ENCODE peak calls at places on chromosomes 3 and 15, in seven cellular contexts. One of them, this sample, is unnamed.

GRCh38 chr3:131107637-131108433 is 81.2 kb downstream of the NEK11 start:
- DNase-seq in iris pigment epithelial cell: peak
- DNase-seq in nephron progenitor cell: no peak
- DNase-seq in activated T-cell treated with anti-CD3 and anti-CD28 coated beads for 1 hour: no peak
- DNase-seq in NCI-H748 treated with DMSO at 0.1 percent for 48 hours: peak
- DNase-seq in retina: no peak
- DNase-seq in iPS-NIHi11: no peak
- DNase-seq in this sample: no peak

GRCh38 chr3:188486126-188486525 is 332.2 kb downstream of the LPP start:
- DNase-seq in iris pigment epithelial cell: peak
- DNase-seq in nephron progenitor cell: no peak
- DNase-seq in activated T-cell treated with anti-CD3 and anti-CD28 coated beads for 1 hour: no peak
- DNase-seq in NCI-H748 treated with DMSO at 0.1 percent for 48 hours: no peak
- DNase-seq in retina: no peak
- DNase-seq in iPS-NIHi11: no peak
- DNase-seq in this sample: no peak

GRCh38 chr15:77527164-77527778 is 105.4 kb downstream of the LINGO1 start:
- DNase-seq in iris pigment epithelial cell: peak
- DNase-seq in nephron progenitor cell: peak
- DNase-seq in activated T-cell treated with anti-CD3 and anti-CD28 coated beads for 1 hour: no peak
- DNase-seq in NCI-H748 treated with DMSO at 0.1 percent for 48 hours: no peak
- DNase-seq in retina: peak
- DNase-seq in iPS-NIHi11: peak
- DNase-seq in this sample: peak

GRCh38 chr15:58934521-58934920 is 1.0 kb upstream of the SLTM start:
- DNase-seq in iris pigment epithelial cell: no peak
- DNase-seq in nephron progenitor cell: no peak
- DNase-seq in activated T-cell treated with anti-CD3 and anti-CD28 coated beads for 1 hour: no peak
- DNase-seq in NCI-H748 treated with DMSO at 0.1 percent for 48 hours: no peak
- DNase-seq in retina: peak
- DNase-seq in iPS-NIHi11: no peak
- DNase-seq in this sample: no peak

GRCh38 chr15:52819253-52819652 is 29.1 kb upstream of the ONECUT1 start:
- DNase-seq in iris pigment epithelial cell: no peak
- DNase-seq in nephron progenitor cell: no peak
- DNase-seq in activated T-cell treated with anti-CD3 and anti-CD28 coated beads for 1 hour: no peak
- DNase-seq in NCI-H748 treated with DMSO at 0.1 percent for 48 hours: no peak
- DNase-seq in retina: no peak
- DNase-seq in iPS-NIHi11: no peak
- DNase-seq in this sample: no peak

GRCh38 chr15:79436037-79436780 is 4.1 kb downstream of the MINAR1 start:
- DNase-seq in iris pigment epithelial cell: no peak
- DNase-seq in nephron progenitor cell: no peak
- DNase-seq in activated T-cell treated with anti-CD3 and anti-CD28 coated beads for 1 hour: no peak
- DNase-seq in NCI-H748 treated with DMSO at 0.1 percent for 48 hours: no peak
- DNase-seq in retina: no peak
- DNase-seq in iPS-NIHi11: no peak
- DNase-seq in this sample: no peak

GRCh38 chr3:56795807-56796185 is 6.0 kb downstream of the ARHGEF3 start:
- DNase-seq in iris pigment epithelial cell: no peak
- DNase-seq in nephron progenitor cell: no peak
- DNase-seq in activated T-cell treated with anti-CD3 and anti-CD28 coated beads for 1 hour: no peak
- DNase-seq in NCI-H748 treated with DMSO at 0.1 percent for 48 hours: peak
- DNase-seq in retina: no peak
- DNase-seq in iPS-NIHi11: no peak
- DNase-seq in this sample: no peak

GRCh38 chr3:60841355-60841754 is 409.9 kb downstream of the FHIT start:
- DNase-seq in iris pigment epithelial cell: peak
- DNase-seq in nephron progenitor cell: no peak
- DNase-seq in activated T-cell treated with anti-CD3 and anti-CD28 coated beads for 1 hour: no peak
- DNase-seq in NCI-H748 treated with DMSO at 0.1 percent for 48 hours: no peak
- DNase-seq in retina: no peak
- DNase-seq in iPS-NIHi11: no peak
- DNase-seq in this sample: no peak

GRCh38 chr15:96093063-96093462 is 237.4 kb upstream of the NR2F2 start:
- DNase-seq in iris pigment epithelial cell: peak
- DNase-seq in nephron progenitor cell: no peak
- DNase-seq in activated T-cell treated with anti-CD3 and anti-CD28 coated beads for 1 hour: no peak
- DNase-seq in NCI-H748 treated with DMSO at 0.1 percent for 48 hours: no peak
- DNase-seq in retina: no peak
- DNase-seq in iPS-NIHi11: no peak
- DNase-seq in this sample: no peak

GRCh38 chr15:82539690-82540054 is 585 bp downstream of the RPS17 start:
- DNase-seq in iris pigment epithelial cell: peak
- DNase-seq in nephron progenitor cell: peak
- DNase-seq in activated T-cell treated with anti-CD3 and anti-CD28 coated beads for 1 hour: no peak
- DNase-seq in NCI-H748 treated with DMSO at 0.1 percent for 48 hours: no peak
- DNase-seq in retina: no peak
- DNase-seq in iPS-NIHi11: no peak
- DNase-seq in this sample: no peak

GRCh38 chr3:93973160-93974126 is at the start of gene PROS1:
- DNase-seq in iris pigment epithelial cell: peak
- DNase-seq in nephron progenitor cell: peak
- DNase-seq in activated T-cell treated with anti-CD3 and anti-CD28 coated beads for 1 hour: peak
- DNase-seq in NCI-H748 treated with DMSO at 0.1 percent for 48 hours: peak
- DNase-seq in retina: peak
- DNase-seq in iPS-NIHi11: peak
- DNase-seq in this sample: peak

GRCh38 chr15:45958924-45959323 is 324.1 kb downstream of the SQOR start:
- DNase-seq in iris pigment epithelial cell: no peak
- DNase-seq in nephron progenitor cell: no peak
- DNase-seq in activated T-cell treated with anti-CD3 and anti-CD28 coated beads for 1 hour: no peak
- DNase-seq in NCI-H748 treated with DMSO at 0.1 percent for 48 hours: no peak
- DNase-seq in retina: no peak
- DNase-seq in iPS-NIHi11: no peak
- DNase-seq in this sample: no peak

GRCh38 chr3:118828351-118828750 is 206.3 kb downstream of the IGSF11 start:
- DNase-seq in iris pigment epithelial cell: no peak
- DNase-seq in nephron progenitor cell: no peak
- DNase-seq in activated T-cell treated with anti-CD3 and anti-CD28 coated beads for 1 hour: no peak
- DNase-seq in NCI-H748 treated with DMSO at 0.1 percent for 48 hours: no peak
- DNase-seq in retina: no peak
- DNase-seq in iPS-NIHi11: no peak
- DNase-seq in this sample: no peak

GRCh38 chr15:70447927-70448698 is 315.2 kb downstream of the UACA start:
- DNase-seq in iris pigment epithelial cell: no peak
- DNase-seq in nephron progenitor cell: no peak
- DNase-seq in activated T-cell treated with anti-CD3 and anti-CD28 coated beads for 1 hour: peak
- DNase-seq in NCI-H748 treated with DMSO at 0.1 percent for 48 hours: no peak
- DNase-seq in retina: peak
- DNase-seq in iPS-NIHi11: no peak
- DNase-seq in this sample: no peak

GRCh38 chr3:24373198-24373959 is 121.3 kb downstream of the THRB start:
- DNase-seq in iris pigment epithelial cell: no peak
- DNase-seq in nephron progenitor cell: no peak
- DNase-seq in activated T-cell treated with anti-CD3 and anti-CD28 coated beads for 1 hour: no peak
- DNase-seq in NCI-H748 treated with DMSO at 0.1 percent for 48 hours: no peak
- DNase-seq in retina: no peak
- DNase-seq in iPS-NIHi11: no peak
- DNase-seq in this sample: no peak

GRCh38 chr3:72186485-72186864 is 401.5 kb upstream of the PROK2 start:
- DNase-seq in iris pigment epithelial cell: peak
- DNase-seq in nephron progenitor cell: no peak
- DNase-seq in activated T-cell treated with anti-CD3 and anti-CD28 coated beads for 1 hour: no peak
- DNase-seq in NCI-H748 treated with DMSO at 0.1 percent for 48 hours: no peak
- DNase-seq in retina: no peak
- DNase-seq in iPS-NIHi11: no peak
- DNase-seq in this sample: no peak

GRCh38 chr3:144380832-144381231 is 409.2 kb downstream of the DIPK2A start:
- DNase-seq in iris pigment epithelial cell: no peak
- DNase-seq in nephron progenitor cell: no peak
- DNase-seq in activated T-cell treated with anti-CD3 and anti-CD28 coated beads for 1 hour: no peak
- DNase-seq in NCI-H748 treated with DMSO at 0.1 percent for 48 hours: no peak
- DNase-seq in retina: no peak
- DNase-seq in iPS-NIHi11: no peak
- DNase-seq in this sample: no peak

GRCh38 chr3:127754411-127755304 is 67.7 kb downstream of the MGLL start:
- DNase-seq in iris pigment epithelial cell: no peak
- DNase-seq in nephron progenitor cell: no peak
- DNase-seq in activated T-cell treated with anti-CD3 and anti-CD28 coated beads for 1 hour: no peak
- DNase-seq in NCI-H748 treated with DMSO at 0.1 percent for 48 hours: no peak
- DNase-seq in retina: no peak
- DNase-seq in iPS-NIHi11: no peak
- DNase-seq in this sample: no peak

GRCh38 chr3:142977399-142977728 is 13.9 kb upstream of the PAQR9 start:
- DNase-seq in iris pigment epithelial cell: no peak
- DNase-seq in nephron progenitor cell: no peak
- DNase-seq in activated T-cell treated with anti-CD3 and anti-CD28 coated beads for 1 hour: no peak
- DNase-seq in NCI-H748 treated with DMSO at 0.1 percent for 48 hours: no peak
- DNase-seq in retina: no peak
- DNase-seq in iPS-NIHi11: no peak
- DNase-seq in this sample: no peak

GRCh38 chr3:58482917-58483636 is 8.8 kb upstream of the KCTD6 start:
- DNase-seq in iris pigment epithelial cell: no peak
- DNase-seq in nephron progenitor cell: no peak
- DNase-seq in activated T-cell treated with anti-CD3 and anti-CD28 coated beads for 1 hour: no peak
- DNase-seq in NCI-H748 treated with DMSO at 0.1 percent for 48 hours: no peak
- DNase-seq in retina: no peak
- DNase-seq in iPS-NIHi11: no peak
- DNase-seq in this sample: no peak

GRCh38 chr3:153138267-153139210 is 23.5 kb upstream of the RAP2B start:
- DNase-seq in iris pigment epithelial cell: peak
- DNase-seq in nephron progenitor cell: no peak
- DNase-seq in activated T-cell treated with anti-CD3 and anti-CD28 coated beads for 1 hour: no peak
- DNase-seq in NCI-H748 treated with DMSO at 0.1 percent for 48 hours: no peak
- DNase-seq in retina: no peak
- DNase-seq in iPS-NIHi11: peak
- DNase-seq in this sample: peak

GRCh38 chr15:67520976-67521769 is at the start of gene C15orf61:
- DNase-seq in iris pigment epithelial cell: peak
- DNase-seq in nephron progenitor cell: peak
- DNase-seq in activated T-cell treated with anti-CD3 and anti-CD28 coated beads for 1 hour: peak
- DNase-seq in NCI-H748 treated with DMSO at 0.1 percent for 48 hours: no peak
- DNase-seq in retina: peak
- DNase-seq in iPS-NIHi11: peak
- DNase-seq in this sample: peak

GRCh38 chr3:158470944-158471638 is 99.9 kb upstream of the MLF1 start:
- DNase-seq in iris pigment epithelial cell: peak
- DNase-seq in nephron progenitor cell: no peak
- DNase-seq in activated T-cell treated with anti-CD3 and anti-CD28 coated beads for 1 hour: no peak
- DNase-seq in NCI-H748 treated with DMSO at 0.1 percent for 48 hours: no peak
- DNase-seq in retina: no peak
- DNase-seq in iPS-NIHi11: no peak
- DNase-seq in this sample: no peak

GRCh38 chr3:126525091-126525852 is 1.3 kb downstream of the CHST13 start:
- DNase-seq in iris pigment epithelial cell: no peak
- DNase-seq in nephron progenitor cell: no peak
- DNase-seq in activated T-cell treated with anti-CD3 and anti-CD28 coated beads for 1 hour: no peak
- DNase-seq in NCI-H748 treated with DMSO at 0.1 percent for 48 hours: no peak
- DNase-seq in retina: no peak
- DNase-seq in iPS-NIHi11: no peak
- DNase-seq in this sample: no peak

GRCh38 chr3:71997066-71997653 is 212.2 kb upstream of the PROK2 start:
- DNase-seq in iris pigment epithelial cell: no peak
- DNase-seq in nephron progenitor cell: no peak
- DNase-seq in activated T-cell treated with anti-CD3 and anti-CD28 coated beads for 1 hour: no peak
- DNase-seq in NCI-H748 treated with DMSO at 0.1 percent for 48 hours: no peak
- DNase-seq in retina: no peak
- DNase-seq in iPS-NIHi11: no peak
- DNase-seq in this sample: no peak

GRCh38 chr15:48186271-48186670 is 5.2 kb upstream of the CTXN2 start:
- DNase-seq in iris pigment epithelial cell: no peak
- DNase-seq in nephron progenitor cell: no peak
- DNase-seq in activated T-cell treated with anti-CD3 and anti-CD28 coated beads for 1 hour: no peak
- DNase-seq in NCI-H748 treated with DMSO at 0.1 percent for 48 hours: no peak
- DNase-seq in retina: no peak
- DNase-seq in iPS-NIHi11: no peak
- DNase-seq in this sample: no peak

GRCh38 chr15:34470091-34470490 is 32.5 kb upstream of the GOLGA8A start:
- DNase-seq in iris pigment epithelial cell: peak
- DNase-seq in nephron progenitor cell: no peak
- DNase-seq in activated T-cell treated with anti-CD3 and anti-CD28 coated beads for 1 hour: no peak
- DNase-seq in NCI-H748 treated with DMSO at 0.1 percent for 48 hours: no peak
- DNase-seq in retina: no peak
- DNase-seq in iPS-NIHi11: no peak
- DNase-seq in this sample: no peak

GRCh38 chr15:101723874-101724674 is at the start of gene TARS3:
- DNase-seq in iris pigment epithelial cell: peak
- DNase-seq in nephron progenitor cell: peak
- DNase-seq in activated T-cell treated with anti-CD3 and anti-CD28 coated beads for 1 hour: peak
- DNase-seq in NCI-H748 treated with DMSO at 0.1 percent for 48 hours: peak
- DNase-seq in retina: peak
- DNase-seq in iPS-NIHi11: peak
- DNase-seq in this sample: peak

GRCh38 chr15:50190723-50191122 is 8.7 kb downstream of the SLC27A2 start:
- DNase-seq in iris pigment epithelial cell: no peak
- DNase-seq in nephron progenitor cell: no peak
- DNase-seq in activated T-cell treated with anti-CD3 and anti-CD28 coated beads for 1 hour: no peak
- DNase-seq in NCI-H748 treated with DMSO at 0.1 percent for 48 hours: no peak
- DNase-seq in retina: no peak
- DNase-seq in iPS-NIHi11: no peak
- DNase-seq in this sample: no peak

GRCh38 chr3:128863560-128863959 is 15.9 kb upstream of the ACAD9 start:
- DNase-seq in iris pigment epithelial cell: no peak
- DNase-seq in nephron progenitor cell: no peak
- DNase-seq in activated T-cell treated with anti-CD3 and anti-CD28 coated beads for 1 hour: no peak
- DNase-seq in NCI-H748 treated with DMSO at 0.1 percent for 48 hours: no peak
- DNase-seq in retina: no peak
- DNase-seq in iPS-NIHi11: peak
- DNase-seq in this sample: no peak

GRCh38 chr3:68620211-68620610 is 312.1 kb downstream of the TAFA4 start:
- DNase-seq in iris pigment epithelial cell: no peak
- DNase-seq in nephron progenitor cell: no peak
- DNase-seq in activated T-cell treated with anti-CD3 and anti-CD28 coated beads for 1 hour: no peak
- DNase-seq in NCI-H748 treated with DMSO at 0.1 percent for 48 hours: no peak
- DNase-seq in retina: no peak
- DNase-seq in iPS-NIHi11: no peak
- DNase-seq in this sample: no peak

GRCh38 chr3:195197764-195198423 is 73.1 kb downstream of the XXYLT1 start:
- DNase-seq in iris pigment epithelial cell: peak
- DNase-seq in nephron progenitor cell: no peak
- DNase-seq in activated T-cell treated with anti-CD3 and anti-CD28 coated beads for 1 hour: no peak
- DNase-seq in NCI-H748 treated with DMSO at 0.1 percent for 48 hours: no peak
- DNase-seq in retina: no peak
- DNase-seq in iPS-NIHi11: no peak
- DNase-seq in this sample: no peak

GRCh38 chr15:89068325-89068784 is 19.9 kb upstream of the ABHD2 start:
- DNase-seq in iris pigment epithelial cell: peak
- DNase-seq in nephron progenitor cell: no peak
- DNase-seq in activated T-cell treated with anti-CD3 and anti-CD28 coated beads for 1 hour: no peak
- DNase-seq in NCI-H748 treated with DMSO at 0.1 percent for 48 hours: no peak
- DNase-seq in retina: no peak
- DNase-seq in iPS-NIHi11: no peak
- DNase-seq in this sample: no peak

GRCh38 chr3:156630081-156630772 is 44.2 kb upstream of the TIPARP start:
- DNase-seq in iris pigment epithelial cell: peak
- DNase-seq in nephron progenitor cell: peak
- DNase-seq in activated T-cell treated with anti-CD3 and anti-CD28 coated beads for 1 hour: no peak
- DNase-seq in NCI-H748 treated with DMSO at 0.1 percent for 48 hours: peak
- DNase-seq in retina: no peak
- DNase-seq in iPS-NIHi11: peak
- DNase-seq in this sample: no peak

GRCh38 chr3:71442648-71443047 is 140.9 kb downstream of the FOXP1 start:
- DNase-seq in iris pigment epithelial cell: no peak
- DNase-seq in nephron progenitor cell: no peak
- DNase-seq in activated T-cell treated with anti-CD3 and anti-CD28 coated beads for 1 hour: no peak
- DNase-seq in NCI-H748 treated with DMSO at 0.1 percent for 48 hours: no peak
- DNase-seq in retina: no peak
- DNase-seq in iPS-NIHi11: no peak
- DNase-seq in this sample: no peak

GRCh38 chr15:29917600-29918597 is 95.6 kb upstream of the TJP1 start:
- DNase-seq in iris pigment epithelial cell: peak
- DNase-seq in nephron progenitor cell: no peak
- DNase-seq in activated T-cell treated with anti-CD3 and anti-CD28 coated beads for 1 hour: no peak
- DNase-seq in NCI-H748 treated with DMSO at 0.1 percent for 48 hours: no peak
- DNase-seq in retina: no peak
- DNase-seq in iPS-NIHi11: no peak
- DNase-seq in this sample: no peak